ENCODE peak calls at places on chromosomes 7 and 10, in nine cellular contexts. L is hepatocyte; E is tibial artery; F is dorsolateral prefrontal cortex; D is heart left ventricle; H is CD8-positive, alpha-beta T cell; A is right lobe of liver; I is suprapubic skin; V is Panc1. J is an unnamed sample.

GRCh38 chr7:44261239-44261638 is 60.5 kb downstream of the YKT6 start:
- DNase-seq in V (no peak), F (no peak), D (no peak), A (no peak), I (no peak), H (no peak), E (no peak), L (no peak), J (no peak)

GRCh38 chr7:82805527-82805960 is 357.1 kb downstream of the PCLO start:
- DNase-seq in F (no peak), I (no peak), H (no peak), L (no peak), A (no peak), E (no peak), V (peak), D (no peak), J (no peak)

GRCh38 chr7:45881280-45881758 is 7.0 kb upstream of the IGFBP1 start:
- DNase-seq in A (no peak), E (no peak), D (no peak), F (no peak), I (no peak), V (no peak), L (no peak), H (no peak), J (peak)

GRCh38 chr10:73991846-73992245 is 6.1 kb upstream of the VCL start:
- DNase-seq in H (peak), I (no peak), F (no peak), D (no peak), E (peak), L (no peak), A (peak), V (no peak), J (no peak)

GRCh38 chr7:145665499-145666258 is 450.9 kb upstream of the CNTNAP2 start:
- DNase-seq in A (no peak), L (no peak), F (no peak), I (no peak), H (no peak), E (no peak), V (no peak), D (no peak), J (no peak)

GRCh38 chr10:644076-644942 is 45.2 kb downstream of the DIP2C start:
- DNase-seq in H (no peak), L (no peak), I (peak), D (no peak), A (no peak), F (no peak), E (no peak), V (no peak), J (no peak)

GRCh38 chr10:98096731-98097130 is 37.7 kb upstream of the R3HCC1L start:
- DNase-seq in D (no peak), F (no peak), E (no peak), A (no peak), L (no peak), V (no peak), I (no peak), H (no peak), J (no peak)

GRCh38 chr7:88357295-88357694 is 50.6 kb upstream of the STEAP4 start:
- DNase-seq in F (no peak), L (peak), V (no peak), A (no peak), I (no peak), D (peak), H (no peak), E (no peak), J (no peak)

GRCh38 chr10:132545659-132546367 is 8.2 kb downstream of the INPP5A start:
- DNase-seq in D (no peak), V (no peak), H (no peak), A (no peak), L (no peak), I (peak), F (peak), E (peak), J (no peak)

GRCh38 chr7:37359662-37360444 is 88.8 kb downstream of the ELMO1 start:
- DNase-seq in V (no peak), A (no peak), E (no peak), L (no peak), H (no peak), I (no peak), D (no peak), F (no peak), J (no peak)

GRCh38 chr7:18037609-18038008 is 10.0 kb upstream of the PRPS1L1 start:
- DNase-seq in H (no peak), D (no peak), A (no peak), L (no peak), V (no peak), F (no peak), I (no peak), E (no peak), J (no peak)

GRCh38 chr10:102509387-102509786 is 5.6 kb downstream of the SUFU start:
- DNase-seq in L (no peak), I (no peak), V (no peak), E (no peak), H (no peak), F (no peak), A (no peak), D (no peak), J (no peak)

GRCh38 chr10:76649723-76650127 is 987.9 kb downstream of the KCNMA1 start:
- DNase-seq in A (no peak), V (no peak), D (peak), F (no peak), E (no peak), L (peak), H (no peak), I (no peak), J (no peak)

GRCh38 chr10:130423455-130424305 is 287.5 kb downstream of the GLRX3 start:
- DNase-seq in V (no peak), E (no peak), A (no peak), I (no peak), D (no peak), L (no peak), F (no peak), H (no peak), J (peak)

GRCh38 chr7:128830231-128831177 is at the start of gene FLNC:
- DNase-seq in I (peak), L (peak), D (peak), E (peak), H (no peak), F (no peak), A (peak), V (no peak), J (peak)

GRCh38 chr10:107653832-107654287 is 489.4 kb upstream of the SORCS1 start:
- DNase-seq in I (no peak), L (peak), H (no peak), F (no peak), V (no peak), A (no peak), E (no peak), D (peak), J (no peak)

GRCh38 chr7:36448781-36449379 is 59.2 kb downstream of the ANLN start:
- DNase-seq in E (no peak), F (no peak), L (no peak), H (no peak), A (no peak), D (no peak), V (no peak), I (no peak), J (no peak)

GRCh38 chr7:2980406-2981102 is 63.1 kb downstream of the CARD11 start:
- DNase-seq in A (no peak), E (peak), V (no peak), I (peak), L (no peak), D (no peak), H (no peak), F (peak), J (no peak)

GRCh38 chr10:96949039-96949683 is 117.1 kb downstream of the LCOR start:
- DNase-seq in A (no peak), I (no peak), E (no peak), L (no peak), D (no peak), F (no peak), V (no peak), H (no peak), J (no peak)

GRCh38 chr7:123437447-123437995 is 96.9 kb downstream of the IQUB start:
- DNase-seq in I (no peak), D (no peak), F (no peak), H (no peak), V (no peak), A (no peak), L (no peak), E (no peak), J (no peak)

GRCh38 chr7:89029864-89030263 is 234.3 kb upstream of the TEX47 start:
- DNase-seq in E (no peak), A (no peak), L (no peak), H (no peak), V (no peak), I (no peak), F (no peak), D (no peak), J (no peak)

GRCh38 chr10:100482181-100482833 is 19.5 kb downstream of the WNT8B start:
- DNase-seq in V (peak), L (peak), F (peak), A (peak), I (peak), E (peak), D (peak), H (peak), J (no peak)

GRCh38 chr10:130013938-130014733 is 50.1 kb upstream of the EBF3 start:
- DNase-seq in D (no peak), A (no peak), E (no peak), I (no peak), F (no peak), H (no peak), L (peak), V (no peak), J (peak)

GRCh38 chr7:76294344-76295024 is 8.0 kb upstream of the HSPB1 start:
- DNase-seq in E (peak), I (peak), F (peak), H (no peak), D (peak), V (no peak), A (peak), L (peak), J (peak)

GRCh38 chr10:24957624-24958435 is 5.4 kb upstream of the PRTFDC1 start:
- DNase-seq in L (no peak), E (no peak), F (no peak), D (no peak), A (no peak), I (no peak), H (no peak), V (no peak), J (no peak)

GRCh38 chr10:70478191-70479160 is at the start of gene PALD1:
- DNase-seq in H (no peak), F (no peak), D (peak), L (peak), I (peak), A (peak), E (peak), V (no peak), J (peak)

GRCh38 chr10:131822013-131822693 is 78.7 kb upstream of the PPP2R2D start:
- DNase-seq in H (no peak), L (no peak), D (no peak), I (no peak), E (no peak), F (peak), V (no peak), A (peak), J (peak)

GRCh38 chr10:22570234-22570633 is 144.1 kb downstream of the PIP4K2A start:
- DNase-seq in D (no peak), H (no peak), V (no peak), E (no peak), L (no peak), A (no peak), I (no peak), F (no peak), J (no peak)

DNA sequence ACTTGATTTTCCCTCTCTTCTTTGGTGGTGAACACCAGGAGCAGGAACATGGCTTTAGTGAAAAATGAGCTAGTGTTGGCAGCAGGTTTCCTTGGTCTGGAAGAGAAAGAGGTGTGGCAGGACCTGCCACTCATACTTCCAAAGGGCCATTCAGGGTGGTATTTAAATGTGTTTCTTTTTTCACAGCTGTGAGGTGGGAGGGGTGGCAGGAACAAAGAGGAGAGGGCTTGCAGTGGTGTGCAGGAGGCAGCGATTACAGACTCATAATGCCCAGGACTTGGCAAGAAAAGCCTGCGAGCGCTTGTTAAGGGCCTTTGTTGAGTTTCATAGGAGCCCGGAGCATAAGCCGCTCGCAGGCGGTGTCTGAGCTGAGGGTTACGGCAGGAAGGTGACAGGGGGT is 36.8 kb downstream of the WIPF3 start:
- DNase-seq in F (no peak), D (no peak), I (no peak), A (no peak), H (no peak), E (no peak), V (no peak), L (no peak), J (no peak)
- H3K4me3 ChIP-seq in F (no peak), D (no peak), I (no peak), A (no peak), H (no peak), E (no peak), V (no peak), L (no peak), J (no peak)

GRCh38 chr10:72158174-72158573 is 57.6 kb upstream of the ANAPC16 start:
- DNase-seq in V (no peak), A (no peak), H (no peak), E (no peak), L (no peak), I (no peak), F (peak), D (no peak), J (no peak)

GRCh38 chr10:72164617-72165016 is 51.2 kb upstream of the ANAPC16 start:
- DNase-seq in A (no peak), H (no peak), F (no peak), I (no peak), L (no peak), E (no peak), D (no peak), V (no peak), J (no peak)

GRCh38 chr10:72162978-72163377 is 52.8 kb upstream of the ANAPC16 start:
- DNase-seq in F (no peak), E (no peak), H (no peak), V (no peak), A (no peak), D (no peak), I (no peak), L (no peak), J (no peak)
- H3K27ac ChIP-seq in F (no peak), E (no peak), H (no peak), V (peak), A (no peak), D (no peak), I (no peak), L (no peak), J (no peak)

GRCh38 chr7:151080091-151080521 is 503 bp downstream of the FASTK start:
- DNase-seq in V (no peak), I (no peak), L (peak), F (no peak), H (no peak), A (no peak), E (no peak), D (no peak), J (no peak)
- TF ChIP-seq CTCF in V (no peak), I (no peak), L (no peak), F (no peak), H (no peak), A (no peak), E (no peak), D (no peak), J (no peak)

DNA sequence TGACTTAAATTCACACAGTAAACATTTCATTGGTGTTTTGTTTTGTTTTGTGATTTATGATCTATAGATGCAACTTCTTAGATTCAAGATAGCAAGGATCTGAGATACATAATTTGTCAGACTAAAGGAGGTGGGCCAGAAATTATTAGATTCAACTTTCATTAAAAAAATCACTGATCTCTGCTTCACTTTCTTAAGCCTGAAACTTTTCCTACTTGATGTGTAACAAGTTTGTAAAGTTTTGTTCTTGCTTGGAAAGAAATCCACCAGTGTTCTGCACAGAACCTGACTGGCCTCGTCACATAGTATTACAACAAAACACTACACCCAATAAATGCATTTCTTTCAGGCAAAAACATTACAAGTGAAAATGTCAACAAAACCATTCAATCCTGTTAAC is 12.4 kb downstream of the SKIDA1 start:
- DNase-seq in V (no peak), D (no peak), I (no peak), L (no peak), E (no peak), F (no peak), H (no peak), A (no peak), J (no peak)
- H3K4me3 ChIP-seq in V (no peak), D (no peak), I (no peak), L (no peak), E (no peak), F (no peak), H (no peak), A (no peak), J (no peak)

GRCh38 chr10:69352569-69353264 is 64.0 kb downstream of the TACR2 start:
- DNase-seq in L (no peak), V (no peak), E (no peak), F (no peak), D (no peak), I (no peak), A (no peak), H (no peak), J (no peak)

GRCh38 chr10:69351589-69351988 is 65.1 kb downstream of the TACR2 start:
- DNase-seq in E (no peak), F (no peak), A (no peak), V (no peak), H (no peak), L (no peak), D (no peak), I (no peak), J (no peak)

GRCh38 chr10:69346776-69347175 is 68.5 kb downstream of the HK1 start:
- DNase-seq in V (no peak), H (no peak), E (no peak), I (no peak), L (no peak), A (no peak), F (no peak), D (no peak), J (no peak)

GRCh38 chr10:69348824-69349541 is 67.7 kb downstream of the TACR2 start:
- DNase-seq in L (no peak), E (peak), H (no peak), V (peak), I (peak), D (no peak), F (no peak), A (no peak), J (no peak)

GRCh38 chr10:69349542-69349888 is 67.2 kb downstream of the TACR2 start:
- DNase-seq in L (no peak), V (no peak), A (no peak), H (no peak), D (no peak), E (no peak), F (no peak), I (no peak), J (no peak)
- H3K27ac ChIP-seq in L (no peak), V (no peak), A (no peak), H (peak), D (no peak), E (peak), F (no peak), I (peak), J (peak)

DNA sequence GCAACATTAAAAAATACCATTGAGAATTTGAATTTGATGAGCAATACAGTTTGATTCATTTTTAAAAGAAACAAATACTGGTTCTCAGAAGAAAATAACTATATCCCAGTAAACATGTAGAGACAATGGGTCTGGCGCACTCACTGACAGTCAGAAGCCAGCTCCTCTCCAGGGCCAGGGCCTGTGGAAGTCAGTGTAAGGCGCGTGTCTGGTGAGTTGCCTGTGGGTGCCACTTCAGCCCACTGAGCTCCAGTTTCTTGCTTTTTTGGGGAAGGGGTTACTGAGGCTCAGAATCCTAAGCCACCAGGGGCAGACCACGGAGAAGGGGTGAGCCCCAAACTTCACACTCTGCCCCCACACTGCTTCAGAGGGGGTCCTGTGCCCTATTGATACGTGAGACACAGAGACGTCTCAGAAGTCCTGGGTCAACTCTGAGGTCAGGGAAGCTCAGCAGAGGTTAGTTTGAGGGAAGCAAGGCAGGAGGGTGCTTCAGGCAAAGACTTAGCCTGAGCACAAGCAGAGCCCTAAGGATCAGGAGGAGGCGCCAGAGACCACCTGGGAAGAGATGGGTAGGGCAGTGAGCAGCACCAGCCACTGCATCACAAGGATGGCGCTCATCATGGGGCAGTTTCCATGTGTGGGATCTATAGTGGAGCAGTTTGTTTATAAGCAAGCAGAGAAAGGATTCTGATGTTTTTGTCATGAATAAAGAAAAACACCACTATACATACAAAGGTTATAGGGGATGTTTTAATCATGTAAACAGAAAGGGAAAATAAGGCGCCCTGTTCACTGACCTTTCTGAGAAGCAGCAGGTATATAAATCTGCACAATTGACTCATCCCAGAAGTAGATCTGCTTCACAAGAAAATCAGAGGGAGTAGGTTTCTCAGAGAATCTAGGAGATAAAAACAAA is 95.7 kb downstream of the PKD1L1 start:
- DNase-seq in A (no peak), E (no peak), H (no peak), I (no peak), V (no peak), D (no peak), L (no peak), F (no peak), J (no peak)
- TF ChIP-seq CTCF in A (no peak), E (no peak), H (no peak), I (no peak), V (peak), D (no peak), L (no peak), F (no peak), J (no peak)

DNA sequence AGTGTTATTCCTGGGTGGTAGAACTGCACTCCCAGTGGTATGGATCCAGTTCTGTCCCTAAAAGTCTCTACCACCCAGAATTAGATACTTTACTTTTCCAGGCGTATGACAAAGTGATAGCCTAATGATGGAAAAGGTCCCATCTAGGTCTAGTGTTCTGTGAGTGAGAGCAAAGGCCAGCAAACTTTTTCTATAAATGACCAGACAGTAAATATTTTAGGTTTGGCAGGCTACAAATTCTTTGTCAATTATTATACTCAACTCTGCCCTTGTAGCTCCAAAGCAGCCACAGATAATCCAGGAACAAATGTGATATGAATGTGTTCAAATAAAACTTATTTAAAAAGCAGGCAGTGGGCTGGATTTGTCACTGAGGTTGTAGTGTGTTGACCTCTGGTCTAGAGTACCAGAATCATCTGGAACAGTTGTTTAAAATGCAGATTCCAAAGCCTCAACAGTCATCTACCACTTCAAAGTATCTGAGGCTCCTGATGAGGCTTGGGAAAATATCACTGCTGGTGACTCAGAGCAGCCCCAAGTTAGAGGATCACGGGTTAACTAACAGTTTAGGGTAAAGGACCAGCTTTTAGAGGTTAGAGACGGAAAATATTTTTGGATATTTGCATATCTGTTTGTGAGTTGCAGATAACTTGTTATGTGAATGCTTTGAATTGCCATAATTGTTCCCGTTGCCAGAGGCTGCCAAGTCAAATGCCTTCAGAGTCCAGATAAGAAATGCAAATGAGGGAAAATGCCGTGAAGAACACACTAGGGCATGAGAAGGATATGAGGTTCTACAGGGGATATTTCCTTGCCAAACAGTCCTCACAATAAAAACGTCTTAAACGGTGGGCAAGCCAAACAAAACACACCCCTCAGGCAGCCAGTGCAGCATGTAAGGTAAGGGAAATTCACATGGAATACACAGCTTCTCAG is 19.4 kb downstream of the NRAP start:
- DNase-seq in E (no peak), H (no peak), F (no peak), L (peak), A (no peak), D (no peak), V (no peak), I (no peak), J (no peak)
- H3K4me3 ChIP-seq in E (no peak), H (no peak), F (no peak), L (no peak), A (no peak), D (no peak), V (no peak), I (no peak), J (no peak)

GRCh38 chr7:71429116-71429515 is 297.2 kb downstream of the GALNT17 start:
- DNase-seq in H (no peak), I (no peak), E (no peak), L (no peak), D (no peak), F (no peak), V (no peak), A (no peak), J (no peak)
- H3K27ac ChIP-seq in H (no peak), I (no peak), E (no peak), L (no peak), D (no peak), F (no peak), V (no peak), A (no peak), J (no peak)

J was measured in coronary artery.